ENCODE peak calls at places on chromosomes 4 and X, in six cellular contexts. U, Q, T, W, E and A are unnamed samples.

GRCh38 chrX:48893556-48894348 is 3.8 kb downstream of the TIMM17B start:
- DNase-seq in U (no peak), Q (no peak), T (no peak), W (no peak), E (no peak), A (no peak)

GRCh38 chrX:119218198-119218597 is 17.9 kb upstream of the PGRMC1 start:
- DNase-seq in U (no peak), Q (peak), T (no peak), W (peak), E (peak), A (no peak)

GRCh38 chrX:149830192-149830873 is 48.6 kb downstream of the MAGEA9 start:
- DNase-seq in U (peak), Q (no peak), T (no peak), W (peak), E (peak), A (peak)

GRCh38 chrX:129599499-129599898 is 55.3 kb downstream of the APLN start:
- DNase-seq in U (no peak), Q (no peak), T (no peak), W (no peak), E (no peak), A (no peak)

GRCh38 chr4:8005814-8006215 is 66.2 kb upstream of the AFAP1 start:
- DNase-seq in U (no peak), Q (no peak), T (no peak), W (no peak), E (no peak), A (no peak)

GRCh38 chr4:74109894-74110605 is 11.1 kb upstream of the CXCL2 start:
- DNase-seq in U (peak), Q (no peak), T (no peak), W (peak), E (peak), A (peak)

GRCh38 chr4:2744576-2745270 is 11.4 kb downstream of the TNIP2 start:
- DNase-seq in U (no peak), Q (no peak), T (no peak), W (no peak), E (no peak), A (no peak)

GRCh38 chr4:80077639-80078038 is 4.6 kb upstream of the ANTXR2 start:
- DNase-seq in U (no peak), Q (no peak), T (no peak), W (peak), E (peak), A (peak)

GRCh38 chrX:103910371-103910770 is 52.1 kb upstream of the TMSB15B start:
- DNase-seq in U (no peak), Q (no peak), T (no peak), W (no peak), E (no peak), A (no peak)

GRCh38 chr4:153222162-153222789 is 18.0 kb downstream of the TRIM2 start:
- DNase-seq in U (peak), Q (no peak), T (no peak), W (peak), E (peak), A (peak)

GRCh38 chrX:31266172-31267076 is 194.6 kb upstream of the FTHL17 start:
- DNase-seq in U (peak), Q (peak), T (no peak), W (peak), E (peak), A (peak)

GRCh38 chrX:115297189-115297588 is 7.7 kb downstream of the LUZP4 start:
- DNase-seq in U (no peak), Q (no peak), T (no peak), W (no peak), E (no peak), A (peak)

GRCh38 chr4:131644619-131645018 is 1504.5 kb upstream of the PCDH10 start:
- DNase-seq in U (peak), Q (no peak), T (no peak), W (no peak), E (peak), A (peak)

GRCh38 chrX:334331-334891 is 15.8 kb upstream of the GTPBP6 start:
- DNase-seq in U (no peak), Q (no peak), T (no peak), W (no peak), E (no peak), A (no peak)

GRCh38 chr4:39151120-39151713 is 31.1 kb upstream of the WDR19 start:
- DNase-seq in U (peak), Q (peak), T (peak), W (peak), E (peak), A (peak)

GRCh38 chr4:125322363-125322730 is 7.6 kb downstream of the FAT4 start:
- DNase-seq in U (peak), Q (no peak), T (no peak), W (peak), E (peak), A (peak)

GRCh38 chr4:18021470-18021719 is 160 bp downstream of the LCORL start:
- DNase-seq in U (no peak), Q (no peak), T (no peak), W (no peak), E (no peak), A (no peak)

GRCh38 chr4:97153042-97153441 is 990.2 kb downstream of the STPG2 start:
- DNase-seq in U (peak), Q (peak), T (no peak), W (no peak), E (peak), A (peak)

GRCh38 chrX:118219866-118220265 is 103.3 kb upstream of the KLHL13 start:
- DNase-seq in U (no peak), Q (no peak), T (no peak), W (no peak), E (no peak), A (no peak)

GRCh38 chr4:64581422-64581821 is 172.2 kb upstream of the TECRL start:
- DNase-seq in U (peak), Q (no peak), T (no peak), W (peak), E (peak), A (peak)